ENCODE peak calls at places on chromosomes 2 and 18, in four cellular contexts. O, W, J and L are unnamed samples.

GRCh38 chr2:188937228-188938220 is 36.6 kb upstream of the COL3A1 start:
- DNase-seq in O (peak; percentile 92), W (no peak), J (peak; percentile 95), L (peak; percentile 93)

GRCh38 chr2:117720765-117721164 is 93.7 kb upstream of the DDX18 start:
- DNase-seq in O (no peak), W (no peak), J (no peak), L (no peak)

GRCh38 chr2:221075203-221075602 is 496.9 kb downstream of the EPHA4 start:
- DNase-seq in O (no peak), W (no peak), J (peak; percentile 30), L (no peak)

GRCh38 chr2:168445960-168446359 is 10.1 kb upstream of the CERS6 start:
- DNase-seq in O (no peak), W (no peak), J (no peak), L (no peak)

GRCh38 chr2:158969162-158969716 is 799 bp downstream of the TANC1 start:
- DNase-seq in O (no peak), W (no peak), J (no peak), L (no peak)

GRCh38 chr2:69720404-69720803 is 21.5 kb upstream of the ANXA4 start:
- DNase-seq in O (peak; percentile 21), W (no peak), J (peak; percentile 39), L (peak; percentile 22)

GRCh38 chr18:27227721-27228120 is 42.6 kb upstream of the CHST9 start:
- DNase-seq in O (no peak), W (no peak), J (no peak), L (no peak)

GRCh38 chr2:189608799-189609422 is 28.3 kb upstream of the SLC40A1 start:
- DNase-seq in O (peak; percentile 87), W (no peak), J (peak; percentile 69), L (peak; percentile 69)

GRCh38 chr2:236959036-236959435 is 126.7 kb upstream of the COPS8 start:
- DNase-seq in O (no peak), W (no peak), J (no peak), L (no peak)

GRCh38 chr2:221334466-221334865 is 237.6 kb downstream of the EPHA4 start:
- DNase-seq in O (no peak), W (no peak), J (no peak), L (no peak)

GRCh38 chr2:64586883-64587481 is 62.9 kb downstream of the AFTPH start:
- DNase-seq in O (peak; percentile 75), W (no peak), J (peak; percentile 77), L (peak; percentile 70)

GRCh38 chr2:60366178-60366577 is 187.3 kb downstream of the BCL11A start:
- DNase-seq in O (no peak), W (no peak), J (no peak), L (no peak)

GRCh38 chr18:23143871-23144270 is 8.6 kb downstream of the CABLES1 start:
- DNase-seq in O (no peak), W (no peak), J (peak; percentile 35), L (no peak)

GRCh38 chr2:10297950-10298349 is 4.8 kb upstream of the HPCAL1 start:
- DNase-seq in O (peak; percentile 89), W (no peak), J (peak; percentile 87), L (peak; percentile 96)

GRCh38 chr2:237865623-237866041 is 6.2 kb downstream of the RAMP1 start:
- DNase-seq in O (no peak), W (no peak), J (no peak), L (peak; percentile 28)

GRCh38 chr2:184654945-184655344 is 56.6 kb downstream of the ZNF804A start:
- DNase-seq in O (peak; percentile 38), W (no peak), J (peak; percentile 72), L (peak; percentile 14)

GRCh38 chr18:11005528-11005927 is 143.8 kb downstream of the PIEZO2 start:
- DNase-seq in O (peak; percentile 86), W (peak; percentile 61), J (peak; percentile 99), L (peak; percentile 74)

GRCh38 chr2:208545398-208546042 is 138.9 kb downstream of the PTH2R start:
- DNase-seq in O (no peak), W (no peak), J (no peak), L (no peak)

GRCh38 chr2:143586119-143586518 is 456.9 kb downstream of the ARHGAP15 start:
- DNase-seq in O (no peak), W (no peak), J (no peak), L (no peak)

GRCh38 chr2:190159453-190159852 is 96.9 kb upstream of the MSTN start:
- DNase-seq in O (peak; percentile 91), W (no peak), J (peak; percentile 76), L (peak; percentile 95)

GRCh38 chr2:101697794-101698418 is 399 bp downstream of the MAP4K4 start:
- DNase-seq in O (no peak), W (peak; percentile 70), J (no peak), L (no peak)

GRCh38 chr18:11176416-11176815 is 27.0 kb upstream of the PIEZO2 start:
- DNase-seq in O (peak; percentile 45), W (no peak), J (peak; percentile 16), L (peak; percentile 53)

GRCh38 chr2:36820942-36821605 is 124.6 kb downstream of the VIT start:
- DNase-seq in O (no peak), W (no peak), J (no peak), L (no peak)

GRCh38 chr2:242054881-242055801 is 185.6 kb downstream of the RTP5 start:
- DNase-seq in O (no peak), W (no peak), J (no peak), L (no peak)

GRCh38 chr18:46756559-46757201 is at the start of gene ST8SIA5:
- DNase-seq in O (no peak), W (no peak), J (no peak), L (no peak)
- H3K4me3 ChIP-seq in O (peak within 1 kb of the TSS; percentile 10), W (no peak within 1 kb of the TSS), J (peak within 1 kb of the TSS; percentile 19), L (peak within 1 kb of the TSS; percentile 33)

GRCh38 chr2:74816540-74817331 is 17.2 kb upstream of the HK2 start:
- DNase-seq in O (no peak), W (no peak), J (no peak), L (no peak)
- H3K4me3 ChIP-seq in O (no peak overlapping the region), W (no peak overlapping the region), J (no peak overlapping the region), L (no peak overlapping the region)

GRCh38 chr2:100320547-100321180 is 1.6 kb downstream of the LONRF2 start:
- DNase-seq in O (no peak), W (peak; percentile 61), J (peak; percentile 6), L (peak; percentile 26)

GRCh38 chr2:100317634-100318033 is 4.7 kb downstream of the LONRF2 start:
- DNase-seq in O (no peak), W (no peak), J (no peak), L (no peak)

GRCh38 chr2:100321181-100321880 is 970 bp downstream of the LONRF2 start:
- DNase-seq in O (peak; percentile 9), W (peak; percentile 85), J (peak; percentile 42), L (peak; percentile 6)

GRCh38 chr2:100327742-100328141 is 5.4 kb upstream of the LONRF2 start:
- DNase-seq in O (no peak), W (no peak), J (no peak), L (no peak)

GRCh38 chr2:100321881-100322820 is at the start of gene LONRF2:
- DNase-seq in O (no peak), W (peak; percentile 86), J (no peak), L (no peak)
- H3K4me3 ChIP-seq in O (no peak within 1 kb of the TSS), W (peak within 1 kb of the TSS; percentile 67), J (peak within 1 kb of the TSS; percentile 31), L (no peak within 1 kb of the TSS)

DNA sequence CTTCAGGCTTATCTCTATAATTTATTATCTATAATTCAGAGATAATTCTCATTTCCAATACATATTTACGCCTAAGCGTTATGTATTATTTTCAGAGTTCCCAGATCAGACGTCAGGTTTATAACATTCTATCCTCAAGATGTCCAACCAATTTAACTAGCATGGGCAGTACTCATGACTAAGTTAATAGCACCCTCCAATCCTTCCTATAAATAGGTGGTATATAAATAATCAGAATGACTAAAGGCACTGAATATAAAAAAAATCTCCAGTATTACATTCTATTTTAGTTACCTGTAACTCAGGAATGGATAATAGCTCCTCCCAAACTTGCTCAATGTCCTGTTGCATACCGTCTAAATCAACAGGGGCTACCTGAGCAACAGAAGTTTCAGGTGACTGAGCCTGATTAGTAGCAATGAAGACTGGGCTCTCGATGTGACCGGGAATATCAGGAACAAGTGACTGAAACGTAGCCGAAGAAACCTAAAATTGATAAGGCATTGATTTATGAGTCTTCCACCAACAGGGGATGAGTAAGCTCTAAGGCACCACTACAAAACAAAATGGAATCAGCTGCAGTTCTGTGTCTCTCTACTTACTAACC is 19.6 kb downstream of the HNRNPA3 start:
- DNase-seq in O (no peak), W (no peak), J (no peak), L (no peak)
- H3K4me3 ChIP-seq in O (no peak overlapping the region), W (no peak overlapping the region), J (no peak overlapping the region), L (no peak overlapping the region)

DNA sequence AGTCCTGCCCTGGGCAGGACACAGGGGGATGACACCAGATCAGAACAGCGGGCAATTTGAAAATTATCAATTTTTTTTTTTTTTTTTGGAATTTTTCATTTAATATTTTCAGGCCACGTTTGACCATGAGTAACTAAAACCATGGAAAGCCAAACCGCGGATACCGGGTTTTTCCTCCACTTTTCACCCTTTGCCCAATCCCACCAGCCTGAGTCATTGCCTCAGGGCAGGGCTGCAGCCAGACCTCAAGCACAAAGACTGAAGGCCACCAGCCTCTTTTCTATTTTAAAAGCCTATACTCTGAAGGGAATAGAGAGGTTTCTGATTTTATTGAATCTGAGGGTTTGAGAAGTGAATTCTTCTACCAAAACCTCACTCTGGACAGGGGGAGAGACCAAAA is 381.1 kb downstream of the IRS1 start:
- DNase-seq in O (no peak), W (no peak), J (no peak), L (no peak)
- H3K4me3 ChIP-seq in O (no peak overlapping the region), W (no peak overlapping the region), J (no peak overlapping the region), L (no peak overlapping the region)